ENCODE peak calls at places on chromosomes 11 and 22, in nine cellular contexts. I is mesendoderm; R is activated T-cell treated with anti-CD3 and anti-CD28 coated beads for 1 hour; E is activated CD4-positive, alpha-beta T cell treated with anti-CD3 and anti-CD28 coated beads, Interleukin-2, amount 50 U/mL, for 1 hour; Z is AG20443; M is NCI-H774; T is K562; N is heart left ventricle; X is iPS DF 19.7. D is an unnamed sample.
A peak's percentile ranks its signal among the peaks of the same experiment; 100 is the strongest.

GRCh38 chr11:45041556-45041955 is 90.9 kb upstream of the TP53I11 start:
- DNase-seq in I (no peak), R (no peak), E (no peak), Z (no peak), M (peak; percentile 34), T (no peak), N (no peak), X (no peak), D (peak; percentile 96)

GRCh38 chr22:41684194-41684593 is 4.5 kb downstream of the SNU13 start:
- DNase-seq in I (no peak), R (no peak), E (no peak), Z (no peak), M (no peak), T (no peak), N (no peak), X (no peak), D (no peak)

GRCh38 chr11:13052130-13052541 is 43.0 kb downstream of the RASSF10 start:
- DNase-seq in I (peak; percentile 18), R (no peak), E (no peak), Z (no peak), M (no peak), T (no peak), N (no peak), X (no peak), D (no peak)

GRCh38 chr11:68993546-68993945 is 12.8 kb upstream of the MRGPRD start:
- DNase-seq in I (no peak), R (no peak), E (no peak), Z (no peak), M (no peak), T (no peak), N (no peak), X (no peak), D (no peak)

GRCh38 chr11:92297551-92298237 is 73.1 kb downstream of the FAT3 start:
- DNase-seq in I (no peak), R (no peak), E (no peak), Z (no peak), M (no peak), T (no peak), N (no peak), X (no peak), D (no peak)

GRCh38 chr22:42920101-42920820 is 63.2 kb upstream of the ARFGAP3 start:
- DNase-seq in I (no peak), R (no peak), E (no peak), Z (peak; percentile 73), M (no peak), T (no peak), N (no peak), X (no peak), D (no peak)

GRCh38 chr11:121895919-121896318 is 220.1 kb downstream of the BLID start:
- DNase-seq in I (no peak), R (no peak), E (no peak), Z (peak; percentile 68), M (no peak), T (no peak), N (no peak), X (no peak), D (no peak)

GRCh38 chr11:3732671-3733070 is 61.5 kb upstream of the CHRNA10 start:
- DNase-seq in I (no peak), R (no peak), E (no peak), Z (no peak), M (no peak), T (no peak), N (no peak), X (no peak), D (no peak)

GRCh38 chr11:723120-723883 is 17.3 kb downstream of the EPS8L2 start:
- DNase-seq in I (no peak), R (peak; percentile 46), E (peak; percentile 36), Z (peak; percentile 58), M (no peak), T (no peak), N (no peak), X (no peak), D (peak; percentile 51)

GRCh38 chr11:83265331-83265730 is 20.8 kb downstream of the CCDC90B start:
- DNase-seq in I (no peak), R (no peak), E (no peak), Z (no peak), M (no peak), T (no peak), N (no peak), X (no peak), D (no peak)

GRCh38 chr11:67400251-67400941 is 1.3 kb downstream of the PPP1CA start:
- DNase-seq in I (no peak), R (no peak), E (no peak), Z (no peak), M (no peak), T (no peak), N (peak; percentile 60), X (no peak), D (no peak)

GRCh38 chr11:29984544-29984943 is 32.3 kb downstream of the KCNA4 start:
- DNase-seq in I (no peak), R (no peak), E (no peak), Z (no peak), M (no peak), T (no peak), N (no peak), X (no peak), D (no peak)

GRCh38 chr11:120778692-120779490 is 245.0 kb upstream of the TBCEL start:
- DNase-seq in I (peak; percentile 76), R (no peak), E (no peak), Z (no peak), M (no peak), T (no peak), N (no peak), X (no peak), D (no peak)

GRCh38 chr11:83909579-83909978 is 623.4 kb upstream of the CCDC90B start:
- DNase-seq in I (no peak), R (no peak), E (no peak), Z (no peak), M (no peak), T (no peak), N (no peak), X (no peak), D (no peak)

GRCh38 chr22:45565171-45565570 is 62.5 kb downstream of the FBLN1 start:
- DNase-seq in I (no peak), R (no peak), E (no peak), Z (no peak), M (no peak), T (no peak), N (no peak), X (no peak), D (no peak)

GRCh38 chr22:48138427-48138826 is 1376.0 kb downstream of the TBC1D22A start:
- DNase-seq in I (no peak), R (no peak), E (no peak), Z (no peak), M (no peak), T (no peak), N (no peak), X (no peak), D (no peak)

GRCh38 chr11:48109046-48109666 is 107.5 kb upstream of the OR4B1 start:
- DNase-seq in I (peak; percentile 51), R (no peak), E (no peak), Z (peak; percentile 64), M (peak; percentile 24), T (peak; percentile 58), N (no peak), X (no peak), D (peak; percentile 74)

GRCh38 chr22:40332319-40332781 is 13.9 kb upstream of the ADSL start:
- DNase-seq in I (peak; percentile 54), R (no peak), E (no peak), Z (no peak), M (no peak), T (no peak), N (no peak), X (no peak), D (no peak)

GRCh38 chr11:19802773-19803293 is 90.2 kb downstream of the NAV2 start:
- DNase-seq in I (no peak), R (no peak), E (no peak), Z (no peak), M (no peak), T (no peak), N (no peak), X (no peak), D (no peak)

GRCh38 chr11:96215094-96215782 is 127.8 kb downstream of the MAML2 start:
- DNase-seq in I (no peak), R (no peak), E (no peak), Z (no peak), M (no peak), T (no peak), N (no peak), X (no peak), D (no peak)

GRCh38 chr11:119751281-119752060 is 22.5 kb upstream of the NECTIN1 start:
- DNase-seq in I (no peak), R (no peak), E (no peak), Z (no peak), M (no peak), T (no peak), N (no peak), X (no peak), D (no peak)

GRCh38 chr22:27808730-27809129 is 7.2 kb upstream of the MN1 start:
- DNase-seq in I (no peak), R (no peak), E (no peak), Z (no peak), M (no peak), T (no peak), N (no peak), X (no peak), D (no peak)

GRCh38 chr11:19441752-19442553 is 201.2 kb upstream of the E2F8 start:
- DNase-seq in I (peak; percentile 70), R (no peak), E (no peak), Z (peak; percentile 79), M (no peak), T (peak; percentile 84), N (no peak), X (no peak), D (no peak)

GRCh38 chr11:130675917-130676316 is 227.5 kb downstream of the ADAMTS15 start:
- DNase-seq in I (no peak), R (no peak), E (no peak), Z (no peak), M (no peak), T (no peak), N (no peak), X (no peak), D (no peak)

GRCh38 chr22:45450931-45451651 is 37.6 kb downstream of the RIBC2 start:
- DNase-seq in I (no peak), R (no peak), E (no peak), Z (peak; percentile 77), M (no peak), T (no peak), N (no peak), X (no peak), D (no peak)

GRCh38 chr22:26482171-26482570 is 1.4 kb downstream of the HPS4 start:
- DNase-seq in I (no peak), R (no peak), E (no peak), Z (no peak), M (no peak), T (no peak), N (no peak), X (no peak), D (no peak)

GRCh38 chr22:27195104-27195503 is 537.7 kb downstream of the MIAT start:
- DNase-seq in I (no peak), R (no peak), E (no peak), Z (no peak), M (peak; percentile 8), T (no peak), N (peak; percentile 70), X (no peak), D (peak; percentile 88)